ENCODE peak calls at places on chromosomes 11 and 22, in six cellular contexts. One of them, this sample, is unnamed.

GRCh38 chr22:37994049-37994448 is 9.7 kb upstream of the SOX10 start:
- DNase-seq in lower leg skin: no peak
- DNase-seq in stomach: no peak
- DNase-seq in upper lobe of left lung: no peak
- DNase-seq in H54: no peak
- DNase-seq in body of pancreas: no peak
- DNase-seq in this sample: no peak

GRCh38 chr11:124897681-124898680 is at the start of gene ROBO4:
- DNase-seq in lower leg skin: no peak
- DNase-seq in stomach: no peak
- DNase-seq in upper lobe of left lung: peak; percentile 29
- DNase-seq in H54: no peak
- DNase-seq in body of pancreas: no peak
- DNase-seq in this sample: peak; percentile 22

GRCh38 chr11:13114566-13115465 is 105.7 kb downstream of the RASSF10 start:
- DNase-seq in lower leg skin: no peak
- DNase-seq in stomach: peak; percentile 50
- DNase-seq in upper lobe of left lung: no peak
- DNase-seq in H54: no peak
- DNase-seq in body of pancreas: peak; percentile 59
- DNase-seq in this sample: peak; percentile 54

GRCh38 chr11:33594188-33594587 is 106.4 kb downstream of the C11orf91 start:
- DNase-seq in lower leg skin: no peak
- DNase-seq in stomach: no peak
- DNase-seq in upper lobe of left lung: no peak
- DNase-seq in H54: no peak
- DNase-seq in body of pancreas: no peak
- DNase-seq in this sample: no peak

GRCh38 chr22:37633082-37633692 is 6.3 kb upstream of the SH3BP1 start:
- DNase-seq in lower leg skin: no peak
- DNase-seq in stomach: no peak
- DNase-seq in upper lobe of left lung: no peak
- DNase-seq in H54: no peak
- DNase-seq in body of pancreas: no peak
- DNase-seq in this sample: no peak

GRCh38 chr22:29385748-29386147 is 2.6 kb downstream of the AP1B1 start:
- DNase-seq in lower leg skin: no peak
- DNase-seq in stomach: peak; percentile 57
- DNase-seq in upper lobe of left lung: no peak
- DNase-seq in H54: no peak
- DNase-seq in body of pancreas: peak; percentile 69
- DNase-seq in this sample: peak; percentile 68

GRCh38 chr11:73623651-73624050 is 22.7 kb upstream of the PLEKHB1 start:
- DNase-seq in lower leg skin: no peak
- DNase-seq in stomach: no peak
- DNase-seq in upper lobe of left lung: no peak
- DNase-seq in H54: no peak
- DNase-seq in body of pancreas: peak; percentile 46
- DNase-seq in this sample: no peak

GRCh38 chr22:32836286-32836859 is 34.9 kb downstream of the TIMP3 start:
- DNase-seq in lower leg skin: no peak
- DNase-seq in stomach: no peak
- DNase-seq in upper lobe of left lung: no peak
- DNase-seq in H54: peak; percentile 24
- DNase-seq in body of pancreas: no peak
- DNase-seq in this sample: no peak

DNA sequence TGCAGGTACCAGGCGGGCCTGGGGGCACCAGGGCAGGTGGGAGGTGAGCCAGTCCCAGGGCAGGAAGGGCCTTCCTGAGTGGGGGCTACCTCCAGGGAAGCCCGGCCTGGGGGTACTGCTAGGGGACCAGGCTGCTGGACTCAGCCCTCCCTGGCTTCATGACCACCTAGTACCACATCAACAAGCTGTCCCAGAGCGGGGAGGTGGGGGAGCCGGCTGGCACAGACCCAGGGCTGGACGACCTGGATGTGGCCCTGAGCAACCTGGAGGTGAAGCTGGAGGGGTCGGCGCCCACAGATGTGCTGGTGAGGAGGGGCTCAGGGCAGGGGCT is 6.7 kb downstream of the TRPT1 start:
- DNase-seq in lower leg skin: no peak
- DNase-seq in stomach: no peak
- DNase-seq in upper lobe of left lung: peak; percentile 71
- DNase-seq in H54: no peak
- DNase-seq in body of pancreas: no peak
- DNase-seq in this sample: no peak
- TF ChIP-seq POLR2A in lower leg skin: no peak
- TF ChIP-seq POLR2A in stomach: no peak
- TF ChIP-seq POLR2A in upper lobe of left lung: no peak
- TF ChIP-seq POLR2A in H54: no peak
- TF ChIP-seq POLR2A in body of pancreas: no peak
- TF ChIP-seq POLR2A in this sample: no peak

DNA sequence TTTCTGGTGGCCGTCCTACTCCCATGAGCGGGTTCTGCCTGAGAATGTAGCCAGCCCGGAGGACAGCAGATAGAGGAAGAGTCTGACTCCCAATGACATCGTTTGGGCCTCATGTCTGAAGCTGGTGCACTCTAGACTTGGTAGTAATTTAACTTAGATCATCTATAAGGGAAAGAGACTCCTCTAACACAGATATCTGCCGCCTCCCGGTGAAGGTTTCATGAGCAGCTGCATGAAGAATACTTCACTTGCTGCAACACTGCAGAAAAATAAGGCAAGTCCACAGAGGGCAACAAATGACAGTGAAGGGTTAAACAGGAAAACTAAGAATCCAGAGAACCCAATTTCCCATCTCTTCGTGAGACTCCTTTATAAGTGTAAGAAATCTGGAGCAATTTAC is 5.9 kb upstream of the ARL2 start:
- DNase-seq in lower leg skin: no peak
- DNase-seq in stomach: no peak
- DNase-seq in upper lobe of left lung: no peak
- DNase-seq in H54: no peak
- DNase-seq in body of pancreas: no peak
- DNase-seq in this sample: no peak
- TF ChIP-seq POLR2A in lower leg skin: no peak
- TF ChIP-seq POLR2A in stomach: no peak
- TF ChIP-seq POLR2A in upper lobe of left lung: no peak
- TF ChIP-seq POLR2A in H54: peak; percentile 12
- TF ChIP-seq POLR2A in body of pancreas: no peak
- TF ChIP-seq POLR2A in this sample: no peak

GRCh38 chr11:69908511-69909220 is 89.5 kb upstream of the FGF3 start:
- DNase-seq in lower leg skin: no peak
- DNase-seq in stomach: no peak
- DNase-seq in upper lobe of left lung: no peak
- DNase-seq in H54: no peak
- DNase-seq in body of pancreas: no peak
- DNase-seq in this sample: no peak
- TF ChIP-seq POLR2A in lower leg skin: no peak
- TF ChIP-seq POLR2A in stomach: no peak
- TF ChIP-seq POLR2A in upper lobe of left lung: no peak
- TF ChIP-seq POLR2A in H54: no peak
- TF ChIP-seq POLR2A in body of pancreas: no peak
- TF ChIP-seq POLR2A in this sample: no peak

DNA sequence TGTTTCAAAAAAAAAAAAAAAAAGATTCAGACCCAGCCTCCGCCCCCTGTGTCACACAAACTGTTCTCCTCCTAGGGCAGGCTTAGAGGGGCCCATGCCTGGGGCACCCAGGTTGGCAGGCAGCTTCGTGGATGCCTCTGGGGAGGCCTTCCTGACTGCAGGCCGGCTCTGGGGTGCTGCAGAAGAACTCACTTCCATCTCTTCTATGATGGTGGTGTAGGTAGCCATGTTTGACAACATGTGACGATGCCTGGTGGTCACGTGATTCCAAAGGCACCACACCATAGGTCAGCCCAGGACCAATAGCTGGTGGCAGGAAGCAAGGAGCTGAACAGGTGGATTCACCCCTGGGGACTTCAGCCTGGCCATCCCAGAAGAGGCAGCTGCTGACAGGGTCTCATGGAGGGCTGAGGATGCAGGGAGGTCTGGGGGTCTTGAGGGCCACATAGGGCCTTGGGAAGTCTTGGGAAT is 24.1 kb upstream of the CELSR1 start:
- DNase-seq in lower leg skin: no peak
- DNase-seq in stomach: no peak
- DNase-seq in upper lobe of left lung: no peak
- DNase-seq in H54: no peak
- DNase-seq in body of pancreas: no peak
- DNase-seq in this sample: peak; percentile 68
- TF ChIP-seq POLR2A in lower leg skin: no peak
- TF ChIP-seq POLR2A in stomach: no peak
- TF ChIP-seq POLR2A in upper lobe of left lung: no peak
- TF ChIP-seq POLR2A in H54: no peak
- TF ChIP-seq POLR2A in body of pancreas: no peak
- TF ChIP-seq POLR2A in this sample: no peak

GRCh38 chr11:63681208-63682044 is at the start of gene RTN3:
- DNase-seq in lower leg skin: peak; percentile 95
- DNase-seq in stomach: peak; percentile 98
- DNase-seq in upper lobe of left lung: peak; percentile 100
- DNase-seq in H54: peak; percentile 96
- DNase-seq in body of pancreas: peak; percentile 97
- DNase-seq in this sample: peak; percentile 97
- TF ChIP-seq POLR2A in lower leg skin: no peak
- TF ChIP-seq POLR2A in stomach: peak; percentile 93
- TF ChIP-seq POLR2A in upper lobe of left lung: peak; percentile 91
- TF ChIP-seq POLR2A in H54: peak; percentile 91
- TF ChIP-seq POLR2A in body of pancreas: peak; percentile 99
- TF ChIP-seq POLR2A in this sample: peak; percentile 93

GRCh38 chr11:47552086-47552580 is 799 bp downstream of the CELF1 start:
- DNase-seq in lower leg skin: no peak
- DNase-seq in stomach: no peak
- DNase-seq in upper lobe of left lung: no peak
- DNase-seq in H54: no peak
- DNase-seq in body of pancreas: no peak
- DNase-seq in this sample: peak; percentile 48

GRCh38 chr11:47550288-47551052 is 2.5 kb downstream of the CELF1 start:
- DNase-seq in lower leg skin: no peak
- DNase-seq in stomach: no peak
- DNase-seq in upper lobe of left lung: no peak
- DNase-seq in H54: no peak
- DNase-seq in body of pancreas: peak; percentile 26
- DNase-seq in this sample: no peak

GRCh38 chr11:47553417-47553746 is 450 bp upstream of the CELF1 start:
- DNase-seq in lower leg skin: no peak
- DNase-seq in stomach: peak; percentile 27
- DNase-seq in upper lobe of left lung: no peak
- DNase-seq in H54: no peak
- DNase-seq in body of pancreas: peak; percentile 42
- DNase-seq in this sample: no peak

GRCh38 chr11:47551086-47551485 is 1.8 kb downstream of the CELF1 start:
- DNase-seq in lower leg skin: no peak
- DNase-seq in stomach: no peak
- DNase-seq in upper lobe of left lung: no peak
- DNase-seq in H54: no peak
- DNase-seq in body of pancreas: no peak
- DNase-seq in this sample: no peak

DNA sequence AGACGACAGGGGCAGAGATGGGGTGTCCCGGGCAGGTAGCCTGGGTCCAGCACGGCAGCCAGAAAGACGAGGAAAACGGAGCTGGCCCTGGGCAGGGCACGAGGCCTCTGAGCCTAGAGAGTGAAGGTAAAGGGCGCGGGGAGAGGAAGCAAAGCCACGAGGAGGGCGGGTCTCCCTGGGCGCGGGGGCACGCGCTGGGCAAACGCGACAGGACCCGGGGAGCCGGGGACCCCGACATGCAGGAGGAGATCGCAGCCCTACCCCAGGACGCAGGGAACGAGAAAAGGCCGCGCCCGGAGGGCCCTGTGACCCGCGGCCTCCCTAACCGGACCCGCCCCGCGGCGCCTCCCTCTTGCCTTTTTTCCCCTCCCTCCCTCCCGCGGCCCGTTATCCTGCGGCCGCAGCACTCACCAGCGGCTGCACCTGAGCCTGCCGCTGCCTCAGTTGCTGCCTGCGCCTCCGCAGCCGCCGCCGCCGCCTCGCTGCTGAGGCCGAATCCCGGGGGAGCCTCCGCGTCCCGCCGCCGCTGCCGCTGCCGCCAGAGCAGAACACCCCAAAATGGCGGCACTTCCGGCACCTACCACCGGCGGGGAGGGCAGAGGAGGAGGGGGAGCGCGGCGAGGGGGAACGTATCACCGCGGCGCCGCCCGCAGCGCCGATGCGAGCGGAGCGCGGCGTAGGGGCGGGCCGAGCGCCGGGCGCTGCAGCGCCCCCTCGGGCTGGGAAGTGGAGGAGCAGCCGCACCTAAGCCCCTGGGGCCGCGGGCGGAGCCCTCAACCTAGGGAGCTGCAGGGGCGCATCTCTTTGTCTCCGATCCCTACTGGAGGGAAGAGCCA is at the start of gene CELF1:
- DNase-seq in lower leg skin: peak; percentile 86
- DNase-seq in stomach: peak; percentile 92
- DNase-seq in upper lobe of left lung: peak; percentile 97
- DNase-seq in H54: peak; percentile 80
- DNase-seq in body of pancreas: peak; percentile 92
- DNase-seq in this sample: peak; percentile 90
- TF ChIP-seq POLR2A in lower leg skin: no peak
- TF ChIP-seq POLR2A in stomach: no peak
- TF ChIP-seq POLR2A in upper lobe of left lung: no peak
- TF ChIP-seq POLR2A in H54: peak; percentile 75
- TF ChIP-seq POLR2A in body of pancreas: peak; percentile 66
- TF ChIP-seq POLR2A in this sample: peak; percentile 72

GRCh38 chr11:58576792-58577440 is 1.3 kb upstream of the LPXN start:
- DNase-seq in lower leg skin: no peak
- DNase-seq in stomach: no peak
- DNase-seq in upper lobe of left lung: no peak
- DNase-seq in H54: no peak
- DNase-seq in body of pancreas: no peak
- DNase-seq in this sample: no peak

GRCh38 chr11:58574851-58575250 is 805 bp downstream of the LPXN start:
- DNase-seq in lower leg skin: no peak
- DNase-seq in stomach: no peak
- DNase-seq in upper lobe of left lung: no peak
- DNase-seq in H54: no peak
- DNase-seq in body of pancreas: no peak
- DNase-seq in this sample: no peak

GRCh38 chr11:58577441-58578135 is 1.3 kb upstream of the ZFP91 start:
- DNase-seq in lower leg skin: no peak
- DNase-seq in stomach: peak; percentile 50
- DNase-seq in upper lobe of left lung: no peak
- DNase-seq in H54: no peak
- DNase-seq in body of pancreas: peak; percentile 63
- DNase-seq in this sample: peak; percentile 46

GRCh38 chr11:58573451-58574104 is 2.1 kb downstream of the LPXN start:
- DNase-seq in lower leg skin: peak; percentile 73
- DNase-seq in stomach: no peak
- DNase-seq in upper lobe of left lung: no peak
- DNase-seq in H54: peak; percentile 11
- DNase-seq in body of pancreas: peak; percentile 46
- DNase-seq in this sample: peak; percentile 20

DNA sequence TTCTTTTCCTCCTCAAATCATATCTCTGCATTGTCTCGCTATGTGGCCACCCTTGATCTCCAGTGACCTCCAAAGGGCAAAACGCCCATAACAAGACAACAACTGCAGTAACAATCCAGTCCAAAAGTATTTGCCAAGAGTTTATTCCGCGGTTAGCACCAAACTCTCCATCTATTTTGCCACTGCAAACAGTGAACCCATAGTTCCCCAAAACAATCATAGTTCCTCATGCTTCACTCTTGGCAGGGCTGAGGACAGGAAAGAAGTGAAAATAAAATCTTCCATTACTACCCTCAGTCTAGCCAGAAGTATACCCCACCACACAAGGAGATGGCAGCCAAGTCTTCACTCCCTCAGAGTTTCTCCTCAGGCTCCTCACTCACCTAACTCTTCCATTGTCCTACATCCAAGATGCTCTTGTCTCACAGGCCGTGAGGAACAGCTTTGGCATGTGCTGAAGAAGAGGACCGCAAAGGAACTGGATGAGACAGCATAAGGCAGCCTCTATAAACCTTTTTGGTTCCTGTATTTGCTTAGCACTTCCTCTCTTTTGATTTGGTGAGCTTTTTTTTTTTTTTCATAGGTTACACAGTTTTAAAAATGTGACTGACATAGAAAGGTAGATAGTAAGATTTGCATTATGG is at the start of gene LPXN:
- DNase-seq in lower leg skin: no peak
- DNase-seq in stomach: no peak
- DNase-seq in upper lobe of left lung: no peak
- DNase-seq in H54: no peak
- DNase-seq in body of pancreas: peak; percentile 35
- DNase-seq in this sample: no peak
- TF ChIP-seq POLR2A in lower leg skin: no peak
- TF ChIP-seq POLR2A in stomach: no peak
- TF ChIP-seq POLR2A in upper lobe of left lung: no peak
- TF ChIP-seq POLR2A in H54: no peak
- TF ChIP-seq POLR2A in body of pancreas: peak; percentile 30
- TF ChIP-seq POLR2A in this sample: no peak